ENCODE peak calls at places on chromosomes 6 and 20, in eight cellular contexts. One of them, this sample, is unnamed.

GRCh38 chr6:112282217-112282616 is 27.9 kb upstream of the LAMA4 start:
- DNase-seq in endothelial cell: no peak
- DNase-seq in neural crest cell: peak
- DNase-seq in ascending aorta: no peak
- DNase-seq in lung: peak
- DNase-seq in transverse colon: peak
- DNase-seq in ovary: peak
- DNase-seq in heart left ventricle: peak
- DNase-seq in this sample: no peak

GRCh38 chr6:14804001-14804401 is 441.9 kb upstream of the JARID2 start:
- DNase-seq in endothelial cell: no peak
- DNase-seq in neural crest cell: no peak
- DNase-seq in ascending aorta: no peak
- DNase-seq in lung: no peak
- DNase-seq in transverse colon: no peak
- DNase-seq in ovary: no peak
- DNase-seq in heart left ventricle: no peak
- DNase-seq in this sample: no peak

GRCh38 chr6:2476376-2476775 is 231.0 kb upstream of the GMDS start:
- DNase-seq in endothelial cell: no peak
- DNase-seq in neural crest cell: no peak
- DNase-seq in ascending aorta: no peak
- DNase-seq in lung: no peak
- DNase-seq in transverse colon: peak
- DNase-seq in ovary: no peak
- DNase-seq in heart left ventricle: no peak
- DNase-seq in this sample: no peak

GRCh38 chr20:35742741-35743523 is 872 bp upstream of the RBM39 start:
- DNase-seq in endothelial cell: no peak
- DNase-seq in neural crest cell: no peak
- DNase-seq in ascending aorta: no peak
- DNase-seq in lung: no peak
- DNase-seq in transverse colon: no peak
- DNase-seq in ovary: no peak
- DNase-seq in heart left ventricle: no peak
- DNase-seq in this sample: no peak

GRCh38 chr20:35503841-35504460 is 25.5 kb downstream of the C20orf173 start:
- DNase-seq in endothelial cell: no peak
- DNase-seq in neural crest cell: no peak
- DNase-seq in ascending aorta: no peak
- DNase-seq in lung: no peak
- DNase-seq in transverse colon: no peak
- DNase-seq in ovary: peak
- DNase-seq in heart left ventricle: peak
- DNase-seq in this sample: no peak

GRCh38 chr6:8825726-8826125 is 390.4 kb upstream of the SLC35B3 start:
- DNase-seq in endothelial cell: no peak
- DNase-seq in neural crest cell: no peak
- DNase-seq in ascending aorta: no peak
- DNase-seq in lung: no peak
- DNase-seq in transverse colon: no peak
- DNase-seq in ovary: no peak
- DNase-seq in heart left ventricle: no peak
- DNase-seq in this sample: no peak

GRCh38 chr6:113719545-113719944 is 137.6 kb upstream of the MARCKS start:
- DNase-seq in endothelial cell: no peak
- DNase-seq in neural crest cell: no peak
- DNase-seq in ascending aorta: no peak
- DNase-seq in lung: no peak
- DNase-seq in transverse colon: no peak
- DNase-seq in ovary: no peak
- DNase-seq in heart left ventricle: no peak
- DNase-seq in this sample: no peak

GRCh38 chr20:36477475-36477874 is 63.8 kb upstream of the MYL9 start:
- DNase-seq in endothelial cell: no peak
- DNase-seq in neural crest cell: no peak
- DNase-seq in ascending aorta: no peak
- DNase-seq in lung: no peak
- DNase-seq in transverse colon: no peak
- DNase-seq in ovary: no peak
- DNase-seq in heart left ventricle: no peak
- DNase-seq in this sample: no peak

GRCh38 chr6:133156689-133157088 is 84.5 kb upstream of the EYA4 start:
- DNase-seq in endothelial cell: no peak
- DNase-seq in neural crest cell: no peak
- DNase-seq in ascending aorta: no peak
- DNase-seq in lung: no peak
- DNase-seq in transverse colon: no peak
- DNase-seq in ovary: no peak
- DNase-seq in heart left ventricle: no peak
- DNase-seq in this sample: no peak

GRCh38 chr6:56690519-56691200 is 48.0 kb upstream of the DST start:
- DNase-seq in endothelial cell: no peak
- DNase-seq in neural crest cell: no peak
- DNase-seq in ascending aorta: no peak
- DNase-seq in lung: no peak
- DNase-seq in transverse colon: no peak
- DNase-seq in ovary: no peak
- DNase-seq in heart left ventricle: no peak
- DNase-seq in this sample: no peak

GRCh38 chr20:47568019-47568418 is 66.3 kb downstream of the NCOA3 start:
- DNase-seq in endothelial cell: no peak
- DNase-seq in neural crest cell: no peak
- DNase-seq in ascending aorta: peak
- DNase-seq in lung: no peak
- DNase-seq in transverse colon: peak
- DNase-seq in ovary: peak
- DNase-seq in heart left ventricle: peak
- DNase-seq in this sample: no peak

GRCh38 chr6:138035070-138035469 is 72.1 kb downstream of the PERP start:
- DNase-seq in endothelial cell: no peak
- DNase-seq in neural crest cell: no peak
- DNase-seq in ascending aorta: no peak
- DNase-seq in lung: no peak
- DNase-seq in transverse colon: no peak
- DNase-seq in ovary: no peak
- DNase-seq in heart left ventricle: no peak
- DNase-seq in this sample: no peak

GRCh38 chr6:72811971-72812421 is 190.1 kb downstream of the KCNQ5 start:
- DNase-seq in endothelial cell: no peak
- DNase-seq in neural crest cell: no peak
- DNase-seq in ascending aorta: no peak
- DNase-seq in lung: no peak
- DNase-seq in transverse colon: no peak
- DNase-seq in ovary: no peak
- DNase-seq in heart left ventricle: no peak
- DNase-seq in this sample: no peak

GRCh38 chr20:58395604-58396003 is 6.6 kb downstream of the VAPB start:
- DNase-seq in endothelial cell: no peak
- DNase-seq in neural crest cell: no peak
- DNase-seq in ascending aorta: no peak
- DNase-seq in lung: no peak
- DNase-seq in transverse colon: no peak
- DNase-seq in ovary: no peak
- DNase-seq in heart left ventricle: no peak
- DNase-seq in this sample: no peak

GRCh38 chr6:54892831-54893230 is 46.3 kb downstream of the FAM83B start:
- DNase-seq in endothelial cell: no peak
- DNase-seq in neural crest cell: no peak
- DNase-seq in ascending aorta: no peak
- DNase-seq in lung: no peak
- DNase-seq in transverse colon: no peak
- DNase-seq in ovary: no peak
- DNase-seq in heart left ventricle: no peak
- DNase-seq in this sample: no peak

GRCh38 chr20:59751075-59751711 is 146.9 kb downstream of the PHACTR3 start:
- DNase-seq in endothelial cell: peak
- DNase-seq in neural crest cell: peak
- DNase-seq in ascending aorta: peak
- DNase-seq in lung: peak
- DNase-seq in transverse colon: peak
- DNase-seq in ovary: peak
- DNase-seq in heart left ventricle: peak
- DNase-seq in this sample: no peak

GRCh38 chr20:47117325-47117724 is 222.7 kb downstream of the EYA2 start:
- DNase-seq in endothelial cell: no peak
- DNase-seq in neural crest cell: no peak
- DNase-seq in ascending aorta: no peak
- DNase-seq in lung: no peak
- DNase-seq in transverse colon: no peak
- DNase-seq in ovary: no peak
- DNase-seq in heart left ventricle: no peak
- DNase-seq in this sample: no peak

GRCh38 chr20:17958326-17959256 is 10.0 kb downstream of the SNX5 start:
- DNase-seq in endothelial cell: no peak
- DNase-seq in neural crest cell: no peak
- DNase-seq in ascending aorta: no peak
- DNase-seq in lung: no peak
- DNase-seq in transverse colon: no peak
- DNase-seq in ovary: no peak
- DNase-seq in heart left ventricle: no peak
- DNase-seq in this sample: no peak

GRCh38 chr6:159609813-159610212 is 83.2 kb downstream of the SOD2 start:
- DNase-seq in endothelial cell: no peak
- DNase-seq in neural crest cell: no peak
- DNase-seq in ascending aorta: no peak
- DNase-seq in lung: no peak
- DNase-seq in transverse colon: no peak
- DNase-seq in ovary: no peak
- DNase-seq in heart left ventricle: no peak
- DNase-seq in this sample: no peak

DNA sequence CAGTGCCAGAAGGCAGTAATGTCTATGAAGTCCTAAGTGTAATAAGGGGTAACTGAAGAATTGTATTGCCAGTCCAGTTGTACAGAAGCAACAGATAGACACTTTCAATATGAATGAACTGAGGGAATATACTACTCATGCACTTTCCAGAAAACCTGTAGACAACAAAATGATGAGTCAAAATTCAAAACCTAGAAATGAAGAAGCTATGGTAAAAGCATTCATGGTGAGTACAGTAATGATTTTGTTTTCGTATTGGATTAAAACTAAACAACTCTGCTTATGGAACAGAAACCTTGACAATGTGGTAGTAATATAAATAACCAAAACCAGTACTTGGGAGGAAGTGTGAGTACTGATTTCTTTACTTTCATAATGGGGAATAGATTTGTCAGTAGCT is 35.0 kb downstream of the ARMC2 start:
- DNase-seq in endothelial cell: no peak
- DNase-seq in neural crest cell: no peak
- DNase-seq in ascending aorta: no peak
- DNase-seq in lung: no peak
- DNase-seq in transverse colon: no peak
- DNase-seq in ovary: no peak
- DNase-seq in heart left ventricle: no peak
- DNase-seq in this sample: no peak
- TF ChIP-seq CTCF in endothelial cell: no peak
- TF ChIP-seq CTCF in neural crest cell: no peak
- TF ChIP-seq CTCF in ascending aorta: no peak
- TF ChIP-seq CTCF in lung: no peak
- TF ChIP-seq CTCF in transverse colon: no peak
- TF ChIP-seq CTCF in ovary: no peak
- TF ChIP-seq CTCF in heart left ventricle: no peak
- TF ChIP-seq CTCF in this sample: no peak

DNA sequence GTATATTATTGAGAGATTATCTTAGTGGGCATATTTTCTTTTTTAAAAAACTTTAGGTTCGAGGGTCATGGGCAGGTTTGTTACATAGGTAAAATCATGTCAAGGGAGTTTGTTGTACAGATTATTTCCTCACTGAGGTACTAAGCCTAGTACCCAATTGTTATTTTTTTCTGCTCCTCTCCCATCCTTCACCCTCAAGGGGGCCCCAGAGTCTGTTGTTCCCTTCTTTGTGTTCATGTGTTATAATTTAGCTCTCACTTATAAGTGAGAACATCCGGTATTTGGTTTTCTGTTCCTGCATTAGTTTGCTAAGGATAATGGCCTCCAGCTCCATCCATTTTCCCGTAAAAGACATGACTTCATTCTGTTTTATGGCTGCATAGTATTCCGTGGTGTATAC is 247.9 kb upstream of the RAB32 start:
- DNase-seq in endothelial cell: no peak
- DNase-seq in neural crest cell: no peak
- DNase-seq in ascending aorta: no peak
- DNase-seq in lung: no peak
- DNase-seq in transverse colon: no peak
- DNase-seq in ovary: no peak
- DNase-seq in heart left ventricle: no peak
- DNase-seq in this sample: no peak
- TF ChIP-seq CTCF in endothelial cell: no peak
- TF ChIP-seq CTCF in neural crest cell: no peak
- TF ChIP-seq CTCF in ascending aorta: no peak
- TF ChIP-seq CTCF in lung: no peak
- TF ChIP-seq CTCF in transverse colon: no peak
- TF ChIP-seq CTCF in ovary: no peak
- TF ChIP-seq CTCF in heart left ventricle: no peak
- TF ChIP-seq CTCF in this sample: no peak

GRCh38 chr20:7936735-7937078 is 3.6 kb downstream of the HAO1 start:
- DNase-seq in endothelial cell: no peak
- DNase-seq in neural crest cell: no peak
- DNase-seq in ascending aorta: no peak
- DNase-seq in lung: no peak
- DNase-seq in transverse colon: no peak
- DNase-seq in ovary: no peak
- DNase-seq in heart left ventricle: no peak
- DNase-seq in this sample: no peak

GRCh38 chr20:7937328-7937727 is 2.9 kb downstream of the HAO1 start:
- DNase-seq in endothelial cell: no peak
- DNase-seq in neural crest cell: no peak
- DNase-seq in ascending aorta: no peak
- DNase-seq in lung: no peak
- DNase-seq in transverse colon: no peak
- DNase-seq in ovary: no peak
- DNase-seq in heart left ventricle: no peak
- DNase-seq in this sample: no peak

GRCh38 chr20:7940341-7940740 is at the start of gene HAO1:
- DNase-seq in endothelial cell: no peak
- DNase-seq in neural crest cell: no peak
- DNase-seq in ascending aorta: no peak
- DNase-seq in lung: no peak
- DNase-seq in transverse colon: no peak
- DNase-seq in ovary: no peak
- DNase-seq in heart left ventricle: no peak
- DNase-seq in this sample: no peak

GRCh38 chr20:7939663-7940062 is 595 bp downstream of the HAO1 start:
- DNase-seq in endothelial cell: no peak
- DNase-seq in neural crest cell: no peak
- DNase-seq in ascending aorta: no peak
- DNase-seq in lung: no peak
- DNase-seq in transverse colon: no peak
- DNase-seq in ovary: no peak
- DNase-seq in heart left ventricle: no peak
- DNase-seq in this sample: no peak

GRCh38 chr20:7938058-7938457 is 2.2 kb downstream of the HAO1 start:
- DNase-seq in endothelial cell: no peak
- DNase-seq in neural crest cell: no peak
- DNase-seq in ascending aorta: no peak
- DNase-seq in lung: no peak
- DNase-seq in transverse colon: no peak
- DNase-seq in ovary: no peak
- DNase-seq in heart left ventricle: no peak
- DNase-seq in this sample: no peak
- TF ChIP-seq CTCF in endothelial cell: no peak
- TF ChIP-seq CTCF in neural crest cell: no peak
- TF ChIP-seq CTCF in ascending aorta: no peak
- TF ChIP-seq CTCF in lung: no peak
- TF ChIP-seq CTCF in transverse colon: no peak
- TF ChIP-seq CTCF in ovary: no peak
- TF ChIP-seq CTCF in heart left ventricle: no peak
- TF ChIP-seq CTCF in this sample: no peak

GRCh38 chr6:52904562-52905279 is 4.8 kb downstream of the GSTA3 start:
- DNase-seq in endothelial cell: no peak
- DNase-seq in neural crest cell: no peak
- DNase-seq in ascending aorta: no peak
- DNase-seq in lung: no peak
- DNase-seq in transverse colon: no peak
- DNase-seq in ovary: no peak
- DNase-seq in heart left ventricle: no peak
- DNase-seq in this sample: no peak
- TF ChIP-seq CTCF in endothelial cell: no peak
- TF ChIP-seq CTCF in neural crest cell: peak
- TF ChIP-seq CTCF in ascending aorta: no peak
- TF ChIP-seq CTCF in lung: no peak
- TF ChIP-seq CTCF in transverse colon: no peak
- TF ChIP-seq CTCF in ovary: no peak
- TF ChIP-seq CTCF in heart left ventricle: no peak
- TF ChIP-seq CTCF in this sample: no peak